ENCODE peak calls at places on chromosomes 5 and 9, in eight cellular contexts. C is activated CD4-positive, alpha-beta T cell treated with anti-CD3 and anti-CD28 coated beads for 24 hours; U is EH; F is activated CD8-positive, alpha-beta memory T cell treated with anti-CD3 and anti-CD28 coated beads for 1 hour; D is hippocampal formation; Y is body of pancreas; X is stomach; Q is A549. A is an unnamed sample.

GRCh38 chr5:131814990-131815389 is 18.2 kb upstream of the FNIP1 start:
- DNase-seq in Q (peak), C (no peak), Y (no peak), F (no peak), U (peak), D (no peak), X (no peak), A (no peak)

GRCh38 chr5:111398013-111398412 is 114.3 kb downstream of the STARD4 start:
- DNase-seq in X (no peak), C (no peak), F (no peak), U (no peak), Y (no peak), D (no peak), Q (no peak), A (no peak)

GRCh38 chr5:178415353-178415752 is 174.8 kb downstream of the COL23A1 start:
- DNase-seq in Y (no peak), X (no peak), D (no peak), F (no peak), C (no peak), Q (no peak), U (no peak), A (no peak)

GRCh38 chr5:98453309-98453708 is 320.2 kb upstream of the RGMB start:
- DNase-seq in X (no peak), F (no peak), D (no peak), Q (no peak), U (no peak), Y (no peak), C (no peak), A (no peak)

GRCh38 chr9:91164724-91165520 is 196.8 kb downstream of the AUH start:
- DNase-seq in C (peak), U (peak), X (peak), F (peak), Q (peak), D (peak), Y (no peak), A (no peak)

GRCh38 chr9:26950521-26950920 is 3.5 kb upstream of the PLAA start:
- DNase-seq in F (no peak), C (no peak), X (no peak), Y (no peak), U (no peak), Q (no peak), D (no peak), A (no peak)

GRCh38 chr9:92295827-92296258 is 2.3 kb upstream of the IARS1 start:
- DNase-seq in D (no peak), C (no peak), Y (no peak), Q (no peak), U (no peak), X (no peak), F (no peak), A (no peak)

GRCh38 chr5:108615216-108615615 is 132.5 kb upstream of the FER start:
- DNase-seq in F (no peak), C (no peak), Q (no peak), X (no peak), D (no peak), U (peak), Y (no peak), A (no peak)

GRCh38 chr5:14872070-14872989 is 752 bp upstream of the ANKH start:
- DNase-seq in X (peak), U (peak), Y (peak), D (peak), F (peak), C (no peak), Q (peak), A (peak)

GRCh38 chr9:115757461-115757860 is 396.1 kb upstream of the PAPPA start:
- DNase-seq in Q (no peak), F (no peak), X (no peak), C (no peak), U (peak), D (no peak), Y (no peak), A (no peak)

GRCh38 chr9:81776834-81777233 is 87.5 kb upstream of the TLE1 start:
- DNase-seq in F (no peak), D (no peak), C (no peak), Q (no peak), Y (peak), U (no peak), X (peak), A (no peak)

GRCh38 chr9:121598167-121599000 is 53.0 kb upstream of the DAB2IP start:
- DNase-seq in Q (no peak), F (no peak), C (no peak), X (peak), D (no peak), U (peak), Y (peak), A (no peak)

GRCh38 chr9:109182550-109182939 is 15.5 kb upstream of the FRRS1L start:
- DNase-seq in U (no peak), F (no peak), D (no peak), Y (no peak), C (no peak), Q (no peak), X (no peak), A (no peak)

GRCh38 chr5:55994998-55995914 is 493 bp upstream of the IL6ST start:
- DNase-seq in D (peak), F (peak), U (peak), Q (peak), C (peak), X (peak), Y (peak), A (peak)

GRCh38 chr5:59768204-59769040 is 125.1 kb downstream of the PDE4D start:
- DNase-seq in D (peak), Q (no peak), C (no peak), X (peak), U (peak), Y (peak), F (no peak), A (no peak)

GRCh38 chr9:137755261-137755927 is 122.2 kb upstream of the CACNA1B start:
- DNase-seq in F (no peak), U (no peak), Q (no peak), X (no peak), Y (no peak), D (no peak), C (no peak), A (no peak)

GRCh38 chr5:173302546-173303155 is 25.6 kb downstream of the STC2 start:
- DNase-seq in D (no peak), X (no peak), Q (peak), C (no peak), Y (no peak), F (no peak), U (peak), A (no peak)

GRCh38 chr5:147223951-147224791 is 10.7 kb upstream of the STK32A start:
- DNase-seq in X (peak), F (no peak), U (peak), Y (peak), D (no peak), Q (peak), C (no peak), A (no peak)

GRCh38 chr9:22005083-22005699 is 3.9 kb downstream of the CDKN2B start:
- DNase-seq in Q (no peak), F (no peak), Y (no peak), D (no peak), X (no peak), U (no peak), C (no peak), A (no peak)

GRCh38 chr9:2257530-2257929 is 242.4 kb downstream of the SMARCA2 start:
- DNase-seq in F (no peak), C (no peak), Q (no peak), D (no peak), Y (no peak), X (no peak), U (no peak), A (no peak)

GRCh38 chr5:169121631-169122420 is 179.1 kb downstream of the SLIT3 start:
- DNase-seq in D (no peak), F (no peak), X (no peak), Q (no peak), Y (no peak), U (peak), C (no peak), A (no peak)

GRCh38 chr5:77390222-77390621 is 101.9 kb downstream of the WDR41 start:
- DNase-seq in Q (no peak), D (no peak), F (no peak), Y (no peak), C (no peak), X (no peak), U (no peak), A (no peak)

GRCh38 chr5:151319334-151319733 is 15.8 kb upstream of the SLC36A3 start:
- DNase-seq in U (peak), Q (no peak), C (no peak), D (no peak), Y (no peak), F (no peak), X (no peak), A (no peak)

GRCh38 chr5:117177302-117177701 is 602.7 kb upstream of the SEMA6A start:
- DNase-seq in U (no peak), Y (no peak), Q (no peak), D (no peak), X (no peak), C (no peak), F (no peak), A (no peak)

GRCh38 chr9:124747065-124747464 is 24.0 kb downstream of the NR6A1 start:
- DNase-seq in X (no peak), D (no peak), Q (no peak), F (no peak), U (no peak), Y (no peak), C (no peak), A (no peak)

GRCh38 chr5:61587120-61587519 is 255.1 kb downstream of the ZSWIM6 start:
- DNase-seq in U (peak), Q (no peak), D (no peak), F (no peak), Y (no peak), C (no peak), X (no peak), A (no peak)

GRCh38 chr9:1869843-1870242 is 145.3 kb upstream of the SMARCA2 start:
- DNase-seq in Q (peak), D (no peak), U (peak), F (no peak), C (no peak), Y (peak), X (no peak), A (no peak)

GRCh38 chr5:113652161-113652560 is 138.7 kb downstream of the YTHDC2 start:
- DNase-seq in F (no peak), C (no peak), Y (no peak), U (no peak), D (no peak), Q (no peak), X (no peak), A (no peak)

GRCh38 chr9:14654932-14655331 is 38.3 kb downstream of the ZDHHC21 start:
- DNase-seq in U (peak), X (no peak), Q (no peak), Y (no peak), F (no peak), C (no peak), D (no peak), A (no peak)

GRCh38 chr5:58077966-58078365 is 381.9 kb downstream of the PLK2 start:
- DNase-seq in Q (no peak), Y (no peak), X (no peak), F (no peak), U (no peak), C (no peak), D (no peak), A (no peak)